ENCODE peak calls at places on chromosomes 7 and 10, in seven cellular contexts. One of them, this sample, is unnamed.

GRCh38 chr7:32515890-32516550 is 20.7 kb downstream of the AVL9 start:
- DNase-seq in tibial artery: no peak
- DNase-seq in HFF-Myc: no peak
- DNase-seq in AG09309: no peak
- DNase-seq in fibroblast of lung: no peak
- DNase-seq in colonic mucosa: no peak
- DNase-seq in mesothelial cell of epicardium: no peak
- DNase-seq in this sample: no peak

GRCh38 chr10:51162002-51162401 is 87.7 kb downstream of the PRKG1 start:
- DNase-seq in tibial artery: no peak
- DNase-seq in HFF-Myc: no peak
- DNase-seq in AG09309: no peak
- DNase-seq in fibroblast of lung: peak
- DNase-seq in colonic mucosa: no peak
- DNase-seq in mesothelial cell of epicardium: no peak
- DNase-seq in this sample: no peak

GRCh38 chr7:44327981-44328380 is 2.6 kb upstream of the CAMK2B start:
- DNase-seq in tibial artery: no peak
- DNase-seq in HFF-Myc: no peak
- DNase-seq in AG09309: no peak
- DNase-seq in fibroblast of lung: no peak
- DNase-seq in colonic mucosa: no peak
- DNase-seq in mesothelial cell of epicardium: no peak
- DNase-seq in this sample: no peak

GRCh38 chr10:97518601-97519043 is 19.9 kb downstream of the UBTD1 start:
- DNase-seq in tibial artery: no peak
- DNase-seq in HFF-Myc: no peak
- DNase-seq in AG09309: no peak
- DNase-seq in fibroblast of lung: peak
- DNase-seq in colonic mucosa: no peak
- DNase-seq in mesothelial cell of epicardium: no peak
- DNase-seq in this sample: no peak

GRCh38 chr10:4074559-4075407 is 289.8 kb upstream of the KLF6 start:
- DNase-seq in tibial artery: no peak
- DNase-seq in HFF-Myc: no peak
- DNase-seq in AG09309: no peak
- DNase-seq in fibroblast of lung: no peak
- DNase-seq in colonic mucosa: no peak
- DNase-seq in mesothelial cell of epicardium: no peak
- DNase-seq in this sample: no peak

GRCh38 chr7:20532841-20533240 is 82.6 kb upstream of the ABCB5 start:
- DNase-seq in tibial artery: no peak
- DNase-seq in HFF-Myc: no peak
- DNase-seq in AG09309: no peak
- DNase-seq in fibroblast of lung: no peak
- DNase-seq in colonic mucosa: no peak
- DNase-seq in mesothelial cell of epicardium: no peak
- DNase-seq in this sample: no peak

GRCh38 chr7:44223362-44224114 is 22.8 kb downstream of the YKT6 start:
- DNase-seq in tibial artery: no peak
- DNase-seq in HFF-Myc: no peak
- DNase-seq in AG09309: no peak
- DNase-seq in fibroblast of lung: no peak
- DNase-seq in colonic mucosa: no peak
- DNase-seq in mesothelial cell of epicardium: no peak
- DNase-seq in this sample: no peak

GRCh38 chr7:123633553-123633952 is 22.1 kb upstream of the LMOD2 start:
- DNase-seq in tibial artery: no peak
- DNase-seq in HFF-Myc: peak
- DNase-seq in AG09309: no peak
- DNase-seq in fibroblast of lung: peak
- DNase-seq in colonic mucosa: no peak
- DNase-seq in mesothelial cell of epicardium: no peak
- DNase-seq in this sample: no peak

GRCh38 chr10:64036996-64037666 is 515.9 kb downstream of the REEP3 start:
- DNase-seq in tibial artery: no peak
- DNase-seq in HFF-Myc: no peak
- DNase-seq in AG09309: no peak
- DNase-seq in fibroblast of lung: no peak
- DNase-seq in colonic mucosa: no peak
- DNase-seq in mesothelial cell of epicardium: no peak
- DNase-seq in this sample: no peak

GRCh38 chr10:51527806-51528205 is 171.6 kb downstream of the CSTF2T start:
- DNase-seq in tibial artery: no peak
- DNase-seq in HFF-Myc: no peak
- DNase-seq in AG09309: no peak
- DNase-seq in fibroblast of lung: peak
- DNase-seq in colonic mucosa: no peak
- DNase-seq in mesothelial cell of epicardium: no peak
- DNase-seq in this sample: no peak

GRCh38 chr10:29451946-29452345 is 163.1 kb downstream of the LYZL1 start:
- DNase-seq in tibial artery: no peak
- DNase-seq in HFF-Myc: no peak
- DNase-seq in AG09309: no peak
- DNase-seq in fibroblast of lung: no peak
- DNase-seq in colonic mucosa: no peak
- DNase-seq in mesothelial cell of epicardium: no peak
- DNase-seq in this sample: no peak

GRCh38 chr7:133051066-133051465 is 30.8 kb downstream of the CHCHD3 start:
- DNase-seq in tibial artery: no peak
- DNase-seq in HFF-Myc: no peak
- DNase-seq in AG09309: no peak
- DNase-seq in fibroblast of lung: peak
- DNase-seq in colonic mucosa: no peak
- DNase-seq in mesothelial cell of epicardium: no peak
- DNase-seq in this sample: no peak

GRCh38 chr10:130053561-130053960 is 57.1 kb downstream of the C10orf143 start:
- DNase-seq in tibial artery: peak
- DNase-seq in HFF-Myc: peak
- DNase-seq in AG09309: no peak
- DNase-seq in fibroblast of lung: no peak
- DNase-seq in colonic mucosa: no peak
- DNase-seq in mesothelial cell of epicardium: no peak
- DNase-seq in this sample: no peak

GRCh38 chr10:122007415-122007814 is 18.5 kb downstream of the TACC2 start:
- DNase-seq in tibial artery: no peak
- DNase-seq in HFF-Myc: no peak
- DNase-seq in AG09309: no peak
- DNase-seq in fibroblast of lung: no peak
- DNase-seq in colonic mucosa: no peak
- DNase-seq in mesothelial cell of epicardium: no peak
- DNase-seq in this sample: no peak

GRCh38 chr10:50739618-50740350 is at the start of gene ASAH2B:
- DNase-seq in tibial artery: peak
- DNase-seq in HFF-Myc: peak
- DNase-seq in AG09309: peak
- DNase-seq in fibroblast of lung: peak
- DNase-seq in colonic mucosa: peak
- DNase-seq in mesothelial cell of epicardium: peak
- DNase-seq in this sample: peak

GRCh38 chr10:127889605-127890195 is 3.0 kb downstream of the CLRN3 start:
- DNase-seq in tibial artery: no peak
- DNase-seq in HFF-Myc: no peak
- DNase-seq in AG09309: no peak
- DNase-seq in fibroblast of lung: peak
- DNase-seq in colonic mucosa: peak
- DNase-seq in mesothelial cell of epicardium: no peak
- DNase-seq in this sample: no peak

GRCh38 chr10:93921338-93921737 is 27.6 kb downstream of the SLC35G1 start:
- DNase-seq in tibial artery: no peak
- DNase-seq in HFF-Myc: no peak
- DNase-seq in AG09309: no peak
- DNase-seq in fibroblast of lung: no peak
- DNase-seq in colonic mucosa: peak
- DNase-seq in mesothelial cell of epicardium: no peak
- DNase-seq in this sample: no peak

GRCh38 chr10:84765656-84766055 is 437.3 kb downstream of the CCSER2 start:
- DNase-seq in tibial artery: no peak
- DNase-seq in HFF-Myc: no peak
- DNase-seq in AG09309: no peak
- DNase-seq in fibroblast of lung: no peak
- DNase-seq in colonic mucosa: no peak
- DNase-seq in mesothelial cell of epicardium: no peak
- DNase-seq in this sample: no peak

GRCh38 chr7:74059681-74060588 is 23.7 kb upstream of the LIMK1 start:
- DNase-seq in tibial artery: peak
- DNase-seq in HFF-Myc: no peak
- DNase-seq in AG09309: no peak
- DNase-seq in fibroblast of lung: no peak
- DNase-seq in colonic mucosa: peak
- DNase-seq in mesothelial cell of epicardium: no peak
- DNase-seq in this sample: no peak

GRCh38 chr7:82699773-82700186 is 256.2 kb upstream of the CACNA2D1 start:
- DNase-seq in tibial artery: no peak
- DNase-seq in HFF-Myc: no peak
- DNase-seq in AG09309: no peak
- DNase-seq in fibroblast of lung: peak
- DNase-seq in colonic mucosa: peak
- DNase-seq in mesothelial cell of epicardium: no peak
- DNase-seq in this sample: no peak

GRCh38 chr7:142807855-142808460 is 37.2 kb downstream of the PRSS2 start:
- DNase-seq in tibial artery: no peak
- DNase-seq in HFF-Myc: no peak
- DNase-seq in AG09309: no peak
- DNase-seq in fibroblast of lung: no peak
- DNase-seq in colonic mucosa: no peak
- DNase-seq in mesothelial cell of epicardium: no peak
- DNase-seq in this sample: no peak

GRCh38 chr7:117645456-117646181 is 165.8 kb downstream of the CFTR start:
- DNase-seq in tibial artery: no peak
- DNase-seq in HFF-Myc: no peak
- DNase-seq in AG09309: no peak
- DNase-seq in fibroblast of lung: peak
- DNase-seq in colonic mucosa: no peak
- DNase-seq in mesothelial cell of epicardium: no peak
- DNase-seq in this sample: no peak

GRCh38 chr10:71978988-71979691 is 14.9 kb downstream of the CHST3 start:
- DNase-seq in tibial artery: peak
- DNase-seq in HFF-Myc: no peak
- DNase-seq in AG09309: no peak
- DNase-seq in fibroblast of lung: no peak
- DNase-seq in colonic mucosa: no peak
- DNase-seq in mesothelial cell of epicardium: no peak
- DNase-seq in this sample: no peak
- TF ChIP-seq CTCF in tibial artery: no peak
- TF ChIP-seq CTCF in HFF-Myc: no peak
- TF ChIP-seq CTCF in AG09309: no peak
- TF ChIP-seq CTCF in fibroblast of lung: no peak
- TF ChIP-seq CTCF in colonic mucosa: no peak
- TF ChIP-seq CTCF in mesothelial cell of epicardium: no peak
- TF ChIP-seq CTCF in this sample: no peak

GRCh38 chr7:139452948-139453672 is 30.4 kb downstream of the KLRG2 start:
- DNase-seq in tibial artery: no peak
- DNase-seq in HFF-Myc: no peak
- DNase-seq in AG09309: peak
- DNase-seq in fibroblast of lung: peak
- DNase-seq in colonic mucosa: no peak
- DNase-seq in mesothelial cell of epicardium: no peak
- DNase-seq in this sample: no peak
- TF ChIP-seq CTCF in tibial artery: peak
- TF ChIP-seq CTCF in HFF-Myc: no peak
- TF ChIP-seq CTCF in AG09309: peak
- TF ChIP-seq CTCF in fibroblast of lung: no peak
- TF ChIP-seq CTCF in colonic mucosa: no peak
- TF ChIP-seq CTCF in mesothelial cell of epicardium: no peak
- TF ChIP-seq CTCF in this sample: no peak

DNA sequence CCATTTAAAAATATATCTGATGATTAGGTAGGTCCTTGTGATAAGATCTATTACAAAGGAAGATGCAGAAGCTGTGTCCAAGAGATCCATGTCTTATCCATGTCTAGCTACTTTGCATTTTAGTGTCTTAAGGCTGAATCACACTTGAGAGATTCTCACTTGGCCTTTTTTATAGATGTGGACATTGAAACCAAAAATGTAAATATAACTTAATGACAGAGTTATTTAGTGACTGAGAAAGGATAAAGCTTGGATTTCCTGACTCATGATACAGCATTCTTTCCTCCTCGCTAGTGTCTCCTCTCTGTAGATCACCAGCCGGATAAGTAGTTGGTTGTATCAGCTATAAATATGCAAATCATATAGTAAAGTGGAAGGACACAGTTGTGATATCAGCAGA is 23.3 kb downstream of the INHBA start:
- DNase-seq in tibial artery: no peak
- DNase-seq in HFF-Myc: no peak
- DNase-seq in AG09309: no peak
- DNase-seq in fibroblast of lung: no peak
- DNase-seq in colonic mucosa: no peak
- DNase-seq in mesothelial cell of epicardium: no peak
- DNase-seq in this sample: no peak
- TF ChIP-seq CTCF in tibial artery: no peak
- TF ChIP-seq CTCF in HFF-Myc: no peak
- TF ChIP-seq CTCF in AG09309: no peak
- TF ChIP-seq CTCF in fibroblast of lung: no peak
- TF ChIP-seq CTCF in colonic mucosa: no peak
- TF ChIP-seq CTCF in mesothelial cell of epicardium: no peak
- TF ChIP-seq CTCF in this sample: no peak

DNA sequence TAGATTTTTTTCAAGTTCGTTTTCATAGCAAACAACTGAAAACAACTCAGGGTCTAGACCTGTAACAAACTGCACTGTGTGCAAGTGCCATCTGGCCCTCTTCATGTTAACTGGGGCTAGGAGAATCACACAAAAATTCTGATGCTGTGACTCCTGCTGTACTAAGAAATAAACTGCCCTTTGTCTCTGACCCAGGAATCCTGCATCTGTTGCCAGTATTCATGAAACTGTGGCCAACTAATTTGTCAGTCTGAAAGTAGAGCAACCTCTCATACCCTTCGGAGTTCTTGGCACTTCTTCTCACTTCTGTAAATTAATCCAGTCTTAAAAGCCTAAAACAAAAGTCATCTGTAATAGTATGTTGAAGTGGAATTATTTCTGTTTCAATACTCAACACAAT is 218.4 kb upstream of the PCDH15 start:
- DNase-seq in tibial artery: no peak
- DNase-seq in HFF-Myc: no peak
- DNase-seq in AG09309: no peak
- DNase-seq in fibroblast of lung: peak
- DNase-seq in colonic mucosa: no peak
- DNase-seq in mesothelial cell of epicardium: no peak
- DNase-seq in this sample: no peak
- TF ChIP-seq CTCF in tibial artery: no peak
- TF ChIP-seq CTCF in HFF-Myc: no peak
- TF ChIP-seq CTCF in AG09309: no peak
- TF ChIP-seq CTCF in fibroblast of lung: no peak
- TF ChIP-seq CTCF in colonic mucosa: no peak
- TF ChIP-seq CTCF in mesothelial cell of epicardium: no peak
- TF ChIP-seq CTCF in this sample: no peak

DNA sequence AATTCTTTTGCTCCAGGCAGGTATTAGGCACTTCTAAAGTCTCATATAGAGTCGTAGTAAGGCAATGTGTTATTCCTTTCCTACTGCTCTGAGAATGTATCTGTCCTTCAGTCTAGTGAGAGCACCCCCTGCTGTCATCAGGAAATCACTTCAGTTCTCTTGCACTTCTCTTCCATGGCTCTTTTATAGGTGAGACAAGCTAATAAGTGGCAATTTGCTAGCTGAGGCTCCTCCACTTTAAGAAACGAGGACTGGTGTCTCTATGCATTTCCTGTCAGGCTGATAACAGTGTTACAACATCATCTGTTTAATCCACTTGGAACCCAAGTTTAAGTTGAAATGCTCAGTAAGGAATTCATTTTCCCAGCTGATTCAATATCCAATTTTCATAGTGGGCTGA is 350.6 kb downstream of the TFEC start:
- DNase-seq in tibial artery: no peak
- DNase-seq in HFF-Myc: no peak
- DNase-seq in AG09309: no peak
- DNase-seq in fibroblast of lung: peak
- DNase-seq in colonic mucosa: peak
- DNase-seq in mesothelial cell of epicardium: no peak
- DNase-seq in this sample: no peak
- TF ChIP-seq CTCF in tibial artery: no peak
- TF ChIP-seq CTCF in HFF-Myc: peak
- TF ChIP-seq CTCF in AG09309: peak
- TF ChIP-seq CTCF in fibroblast of lung: peak
- TF ChIP-seq CTCF in colonic mucosa: peak
- TF ChIP-seq CTCF in mesothelial cell of epicardium: no peak
- TF ChIP-seq CTCF in this sample: no peak

This sample was measured in CD8-positive, alpha-beta T cell.